ENCODE peak calls at places on chromosomes 7 and 10, in seven cellular contexts. F is midbrain; E is gastrocnemius medialis; K is brain microvascular endothelial cell; N is stimulated activated CD4-positive, alpha-beta T cell treated with anti-CD3 and anti-CD28 coated beads, Interleukin-15, amount 100 ng/mL, for 1 hour; C is DMS79; S is activated CD4-positive, CD25-positive, alpha-beta regulatory T cell treated with anti-CD3 and anti-CD28 coated beads, Interleukin-2, amount 50 U/mL, for 16 hours. U is an unnamed sample.

GRCh38 chr10:100245484-100246220 is 16.3 kb upstream of the CHUK start:
- DNase-seq in F (no peak), S (no peak), N (no peak), C (no peak), E (no peak), K (peak), U (no peak)

GRCh38 chr7:46854958-46855473 is 726.9 kb downstream of the TNS3 start:
- DNase-seq in C (no peak), K (peak), S (no peak), E (no peak), F (no peak), N (no peak), U (no peak)

GRCh38 chr7:72249106-72249505 is 163.0 kb downstream of the CALN1 start:
- DNase-seq in N (no peak), F (no peak), E (no peak), K (no peak), C (no peak), S (no peak), U (no peak)

GRCh38 chr7:51356849-51357516 is 40.4 kb upstream of the COBL start:
- DNase-seq in C (peak), N (no peak), S (no peak), E (no peak), F (no peak), K (no peak), U (no peak)

GRCh38 chr7:44484482-44485313 is 5.8 kb downstream of the NUDCD3 start:
- DNase-seq in C (no peak), E (no peak), K (no peak), F (no peak), S (no peak), N (no peak), U (no peak)

GRCh38 chr10:133160813-133161471 is 923 bp downstream of the KNDC1 start:
- DNase-seq in E (no peak), C (no peak), K (no peak), N (no peak), F (no peak), S (no peak), U (no peak)

GRCh38 chr7:3073763-3074460 is 30.2 kb upstream of the CARD11 start:
- DNase-seq in F (no peak), E (no peak), K (no peak), S (no peak), N (no peak), C (no peak), U (no peak)

GRCh38 chr7:132398253-132398913 is 177.9 kb downstream of the PLXNA4 start:
- DNase-seq in E (no peak), S (no peak), N (no peak), F (no peak), C (no peak), K (no peak), U (no peak)

GRCh38 chr10:95208702-95209391 is 14.8 kb downstream of the ACSM6 start:
- DNase-seq in S (no peak), K (no peak), C (no peak), F (no peak), N (no peak), E (no peak), U (no peak)

GRCh38 chr10:88901610-88902327 is 21.7 kb downstream of the STAMBPL1 start:
- DNase-seq in S (no peak), N (no peak), F (no peak), C (no peak), K (no peak), E (no peak), U (no peak)

GRCh38 chr10:1374501-1374900 is 318.3 kb downstream of the WDR37 start:
- DNase-seq in N (no peak), K (no peak), S (no peak), E (no peak), C (no peak), F (no peak), U (no peak)

GRCh38 chr7:111741811-111742240 is 179.5 kb upstream of the IMMP2L start:
- DNase-seq in N (no peak), K (peak), E (no peak), F (peak), C (peak), S (no peak), U (no peak)

GRCh38 chr10:119306514-119306951 is 99.2 kb downstream of the GRK5 start:
- DNase-seq in K (no peak), N (peak), S (peak), C (no peak), F (no peak), E (no peak), U (no peak)

GRCh38 chr10:132685121-132685891 is 100.6 kb downstream of the NKX6-2 start:
- DNase-seq in F (peak), K (peak), C (no peak), S (no peak), E (peak), N (no peak), U (no peak)

GRCh38 chr10:43842496-43842895 is 193.8 kb upstream of the ZNF32 start:
- DNase-seq in K (no peak), E (no peak), C (no peak), N (no peak), S (no peak), F (no peak), U (no peak)

GRCh38 chr7:99380032-99380822 is 5.7 kb downstream of the ARPC1B start:
- DNase-seq in N (no peak), K (peak), F (peak), S (no peak), E (peak), C (no peak), U (no peak)

GRCh38 chr10:6409982-6410694 is 169.9 kb downstream of the PRKCQ start:
- DNase-seq in K (peak), C (no peak), S (no peak), N (no peak), E (peak), F (peak), U (no peak)

GRCh38 chr7:21967500-21968099 is 21.9 kb upstream of the CDCA7L start:
- DNase-seq in E (no peak), K (peak), N (no peak), F (no peak), C (no peak), S (no peak), U (no peak)

GRCh38 chr10:77548157-77548556 is 89.5 kb downstream of the KCNMA1 start:
- DNase-seq in N (no peak), C (no peak), E (peak), K (no peak), F (no peak), S (no peak), U (no peak)

GRCh38 chr7:153503093-153503492 is 549.1 kb upstream of the DPP6 start:
- DNase-seq in N (no peak), K (no peak), F (no peak), C (no peak), S (no peak), E (no peak), U (no peak)

GRCh38 chr10:71746344-71747037 is 26.8 kb downstream of the VSIR start:
- DNase-seq in K (no peak), S (no peak), N (no peak), E (no peak), F (no peak), C (no peak), U (no peak)

GRCh38 chr10:109912335-109913282 is 10.7 kb downstream of the XPNPEP1 start:
- DNase-seq in C (no peak), F (no peak), E (no peak), K (no peak), N (no peak), S (no peak), U (no peak)

GRCh38 chr7:117828831-117829230 is 44.4 kb downstream of the CTTNBP2 start:
- DNase-seq in S (no peak), C (no peak), N (no peak), F (no peak), K (no peak), E (no peak), U (no peak)

GRCh38 chr7:18086165-18087030 is 58.8 kb upstream of the PRPS1L1 start:
- DNase-seq in N (no peak), C (peak), S (no peak), E (no peak), F (no peak), K (no peak), U (no peak)

GRCh38 chr10:338176-339037 is 203.2 kb downstream of the ZMYND11 start:
- DNase-seq in K (peak), C (no peak), S (no peak), N (no peak), F (no peak), E (no peak), U (no peak)

GRCh38 chr10:60148266-60148840 is 241.3 kb downstream of the ANK3 start:
- DNase-seq in F (no peak), C (no peak), E (no peak), K (peak), S (no peak), N (no peak), U (no peak)

U was measured in cortex of kidney.